ENCODE peak calls at places on chromosomes 11 and 22, in seven cellular contexts. R is activated CD4-positive, CD25-positive, alpha-beta regulatory T cell treated with anti-CD3 and anti-CD28 coated beads, Interleukin-2, amount 50 U/mL, for 16 hours; H is activated CD4-positive, alpha-beta T cell treated with anti-CD3 and anti-CD28 coated beads, Interleukin-2, amount 10 ng/mL, durations not matched to agents 7 days and 5 days; M is IMR-90; P is CD4-positive, alpha-beta T cell; D is smooth muscle cell of the brain vasculature; Z is cardiac muscle cell. U is an unnamed sample.
A peak's percentile ranks its signal among the peaks of the same experiment; 100 is the strongest.

GRCh38 chr11:67632982-67633755 is 3.4 kb upstream of the NUDT8 start:
- DNase-seq in R (no peak), H (no peak), M (no peak), P (no peak), D (no peak), Z (no peak), U (no peak)

GRCh38 chr11:62445314-62445740 is 26.5 kb downstream of the SCGB1A1 start:
- DNase-seq in R (no peak), H (no peak), M (peak; percentile 81), P (no peak), D (no peak), Z (peak; percentile 88), U (no peak)

GRCh38 chr11:116828632-116829524 is 829 bp upstream of the APOC3 start:
- DNase-seq in R (no peak), H (no peak), M (no peak), P (no peak), D (no peak), Z (no peak), U (no peak)

GRCh38 chr11:134317103-134317502 is 14.7 kb upstream of the GLB1L2 start:
- DNase-seq in R (no peak), H (no peak), M (no peak), P (no peak), D (no peak), Z (no peak), U (no peak)

GRCh38 chr11:69642549-69642912 is 1.6 kb downstream of the CCND1 start:
- DNase-seq in R (no peak), H (peak; percentile 49), M (no peak), P (no peak), D (no peak), Z (no peak), U (peak; percentile 90)

GRCh38 chr11:61162092-61162935 is 1.1 kb upstream of the VPS37C start:
- DNase-seq in R (no peak), H (peak; percentile 25), M (peak; percentile 44), P (no peak), D (no peak), Z (peak; percentile 24), U (no peak)

GRCh38 chr22:21571679-21572078 is 4.2 kb downstream of the UBE2L3 start:
- DNase-seq in R (no peak), H (no peak), M (no peak), P (no peak), D (no peak), Z (no peak), U (no peak)

GRCh38 chr11:130689222-130689908 is 226.9 kb downstream of the SNX19 start:
- DNase-seq in R (no peak), H (no peak), M (no peak), P (no peak), D (no peak), Z (peak; percentile 75), U (no peak)

GRCh38 chr11:55572548-55572947 is 620 bp downstream of the OR4C16 start:
- DNase-seq in R (no peak), H (no peak), M (no peak), P (no peak), D (no peak), Z (no peak), U (no peak)

GRCh38 chr11:114392735-114393667 is 7.3 kb downstream of the C11orf71 start:
- DNase-seq in R (no peak), H (no peak), M (no peak), P (no peak), D (no peak), Z (no peak), U (no peak)

GRCh38 chr11:95147364-95147905 is 57.8 kb downstream of the ENDOD1 start:
- DNase-seq in R (no peak), H (no peak), M (peak; percentile 93), P (no peak), D (no peak), Z (peak; percentile 96), U (no peak)

GRCh38 chr11:133197425-133197824 is 334.9 kb downstream of the OPCML start:
- DNase-seq in R (no peak), H (no peak), M (no peak), P (no peak), D (no peak), Z (no peak), U (no peak)

GRCh38 chr11:125164091-125164421 is 495 bp upstream of the PKNOX2 start:
- DNase-seq in R (no peak), H (no peak), M (no peak), P (no peak), D (no peak), Z (no peak), U (no peak)

GRCh38 chr11:747176-748006 is at the start of gene TALDO1:
- DNase-seq in R (peak; percentile 59), H (peak; percentile 83), M (peak; percentile 76), P (peak; percentile 39), D (peak; percentile 40), Z (peak; percentile 89), U (peak; percentile 98)

GRCh38 chr11:110077866-110078325 is 15.3 kb upstream of the ZC3H12C start:
- DNase-seq in R (no peak), H (peak; percentile 21), M (peak; percentile 78), P (no peak), D (no peak), Z (peak; percentile 53), U (no peak)

GRCh38 chr11:43575931-43576833 is 104.4 kb upstream of the HSD17B12 start:
- DNase-seq in R (no peak), H (no peak), M (no peak), P (no peak), D (no peak), Z (peak; percentile 28), U (no peak)

GRCh38 chr22:19179472-19180048 is 1.0 kb upstream of the SLC25A1 start:
- DNase-seq in R (no peak), H (peak; percentile 58), M (peak; percentile 85), P (no peak), D (peak; percentile 73), Z (peak; percentile 93), U (peak; percentile 90)

GRCh38 chr11:35398881-35399280 is 20.5 kb downstream of the SLC1A2 start:
- DNase-seq in R (no peak), H (no peak), M (peak; percentile 19), P (no peak), D (no peak), Z (no peak), U (no peak)

GRCh38 chr11:118238397-118238796 is 13.6 kb upstream of the JAML start:
- DNase-seq in R (no peak), H (no peak), M (no peak), P (no peak), D (no peak), Z (no peak), U (no peak)

GRCh38 chr11:20238712-20239111 is 78.4 kb upstream of the DBX1 start:
- DNase-seq in R (no peak), H (no peak), M (no peak), P (no peak), D (no peak), Z (no peak), U (no peak)

GRCh38 chr11:108370990-108371389 is 96.3 kb downstream of the C11orf65 start:
- DNase-seq in R (no peak), H (no peak), M (peak; percentile 25), P (no peak), D (no peak), Z (no peak), U (no peak)

GRCh38 chr11:85748455-85748891 is 62.5 kb downstream of the SYTL2 start:
- DNase-seq in R (no peak), H (no peak), M (peak; percentile 45), P (no peak), D (no peak), Z (no peak), U (no peak)

GRCh38 chr11:26715133-26715532 is 6.7 kb downstream of the SLC5A12 start:
- DNase-seq in R (no peak), H (no peak), M (no peak), P (no peak), D (no peak), Z (no peak), U (no peak)

GRCh38 chr11:71505781-71506180 is 21.3 kb upstream of the KRTAP5-7 start:
- DNase-seq in R (no peak), H (no peak), M (no peak), P (no peak), D (no peak), Z (no peak), U (no peak)

GRCh38 chr11:94574193-94574961 is 7.2 kb downstream of the PIWIL4 start:
- DNase-seq in R (no peak), H (no peak), M (peak; percentile 90), P (no peak), D (no peak), Z (peak; percentile 87), U (no peak)

GRCh38 chr11:117020873-117021564 is 77.2 kb downstream of the SIK3 start:
- DNase-seq in R (no peak), H (no peak), M (no peak), P (no peak), D (no peak), Z (no peak), U (no peak)

GRCh38 chr11:76841923-76842452 is 18.7 kb upstream of the ACER3 start:
- DNase-seq in R (no peak), H (no peak), M (no peak), P (no peak), D (no peak), Z (no peak), U (no peak)

GRCh38 chr11:121721961-121722360 is 269.2 kb upstream of the SORL1-AS1 start:
- DNase-seq in R (no peak), H (no peak), M (no peak), P (no peak), D (no peak), Z (no peak), U (no peak)

GRCh38 chr11:62716816-62717215 is 9.3 kb downstream of the GNG3 start:
- DNase-seq in R (no peak), H (no peak), M (no peak), P (no peak), D (no peak), Z (no peak), U (no peak)

GRCh38 chr11:17498058-17498457 is 21.4 kb upstream of the ABCC8 start:
- DNase-seq in R (no peak), H (no peak), M (no peak), P (no peak), D (no peak), Z (no peak), U (peak; percentile 64)

GRCh38 chr11:1415631-1416030 is 25.9 kb downstream of the BRSK2 start:
- DNase-seq in R (no peak), H (no peak), M (no peak), P (no peak), D (no peak), Z (no peak), U (no peak)